ENCODE peak calls at places on chromosome 6, in five cellular contexts. D, X, B, O and U are unnamed samples.

GRCh38 chr6:3165631-3166534 is 8.5 kb upstream of the TUBB2A start:
- DNase-seq in D (no peak), X (no peak), B (peak), O (no peak), U (no peak)

GRCh38 chr6:3690506-3690905 is 61.0 kb downstream of the PXDC1 start:
- DNase-seq in D (no peak), X (no peak), B (no peak), O (no peak), U (no peak)

GRCh38 chr6:31874084-31874670 is 4.6 kb downstream of the SLC44A4 start:
- DNase-seq in D (no peak), X (no peak), B (no peak), O (no peak), U (no peak)

GRCh38 chr6:112640895-112641294 is 293.8 kb downstream of the RFPL4B start:
- DNase-seq in D (no peak), X (no peak), B (peak), O (peak), U (no peak)

GRCh38 chr6:113944701-113945100 is 26.2 kb downstream of the HDAC2 start:
- DNase-seq in D (no peak), X (no peak), B (no peak), O (no peak), U (no peak)

GRCh38 chr6:41942045-41942851 is 640 bp upstream of the CCND3 start:
- DNase-seq in D (no peak), X (peak), B (no peak), O (no peak), U (peak)

GRCh38 chr6:5398530-5398929 is 137.2 kb downstream of the FARS2 start:
- DNase-seq in D (no peak), X (no peak), B (peak), O (no peak), U (peak)

GRCh38 chr6:30930506-30930905 is 1.5 kb downstream of the SFTA2 start:
- DNase-seq in D (no peak), X (no peak), B (no peak), O (no peak), U (no peak)

GRCh38 chr6:85240787-85241186 is 209.1 kb upstream of the NT5E start:
- DNase-seq in D (no peak), X (no peak), B (no peak), O (no peak), U (no peak)

GRCh38 chr6:114934079-114934478 is 591.3 kb upstream of the HS3ST5 start:
- DNase-seq in D (no peak), X (no peak), B (no peak), O (no peak), U (no peak)

GRCh38 chr6:5507056-5507722 is 245.9 kb downstream of the FARS2 start:
- DNase-seq in D (no peak), X (no peak), B (no peak), O (no peak), U (no peak)

GRCh38 chr6:45687570-45687969 is 309.8 kb upstream of the SUPT3H start:
- DNase-seq in D (no peak), X (no peak), B (no peak), O (no peak), U (no peak)

GRCh38 chr6:8506123-8506522 is 70.8 kb upstream of the SLC35B3 start:
- DNase-seq in D (no peak), X (no peak), B (no peak), O (no peak), U (no peak)

GRCh38 chr6:31009731-31010130 is 543 bp upstream of the MUC22 start:
- DNase-seq in D (no peak), X (no peak), B (no peak), O (no peak), U (no peak)

GRCh38 chr6:104306206-104306605 is 553.5 kb downstream of the HACE1 start:
- DNase-seq in D (no peak), X (no peak), B (no peak), O (no peak), U (no peak)

GRCh38 chr6:2810092-2810671 is 31.5 kb downstream of the SERPINB1 start:
- DNase-seq in D (no peak), X (no peak), B (peak), O (no peak), U (peak)

GRCh38 chr6:138809677-138810076 is 13.8 kb downstream of the ECT2L start:
- DNase-seq in D (no peak), X (no peak), B (no peak), O (no peak), U (no peak)

GRCh38 chr6:34239240-34239825 is 2.7 kb downstream of the HMGA1 start:
- DNase-seq in D (peak), X (no peak), B (peak), O (no peak), U (no peak)

GRCh38 chr6:44278774-44279697 is 8.8 kb downstream of the TMEM151B start:
- DNase-seq in D (no peak), X (no peak), B (no peak), O (no peak), U (no peak)

GRCh38 chr6:31203345-31203979 is 33.0 kb upstream of the POU5F1 start:
- DNase-seq in D (no peak), X (peak), B (peak), O (no peak), U (peak)

GRCh38 chr6:80733645-80734044 is 627.2 kb downstream of the BCKDHB start:
- DNase-seq in D (no peak), X (no peak), B (no peak), O (no peak), U (no peak)

GRCh38 chr6:111813247-111814162 is 59.7 kb downstream of the FYN start:
- DNase-seq in D (no peak), X (no peak), B (no peak), O (peak), U (peak)

GRCh38 chr6:34982424-34982852 is 93.4 kb downstream of the ANKS1A start:
- DNase-seq in D (no peak), X (no peak), B (peak), O (peak), U (no peak)

GRCh38 chr6:125839471-125839870 is 48.7 kb downstream of the NCOA7 start:
- DNase-seq in D (no peak), X (no peak), B (no peak), O (no peak), U (no peak)

GRCh38 chr6:37732688-37733087 is 35.0 kb upstream of the MDGA1 start:
- DNase-seq in D (no peak), X (no peak), B (no peak), O (no peak), U (no peak)

GRCh38 chr6:55670850-55671413 is 91.9 kb upstream of the HMGCLL1 start:
- DNase-seq in D (no peak), X (no peak), B (no peak), O (no peak), U (no peak)